ENCODE peak calls at places on chromosomes 4 and X, in six cellular contexts. V is tibial nerve, A is stomach, E is suprapubic skin, K is K562, P is A549. C is an unnamed sample.

GRCh38 chr4:128812360-128812958 is 3.0 kb downstream of the JADE1 start:
- DNase-seq in V (peak; percentile 29), A (peak; percentile 35), E (peak; percentile 76), K (peak; percentile 75), P (peak; percentile 62), C (peak; percentile 57)

GRCh38 chr4:4673070-4673469 is 131.2 kb upstream of the STX18 start:
- DNase-seq in V (no peak), A (no peak), E (peak; percentile 72), K (peak; percentile 97), P (peak; percentile 86), C (no peak)

GRCh38 chr4:152628128-152628527 is 51.7 kb downstream of the TMEM154 start:
- DNase-seq in V (peak; percentile 64), A (no peak), E (peak; percentile 75), K (no peak), P (no peak), C (no peak)

GRCh38 chrX:9148626-9149385 is 114.9 kb upstream of the FAM9B start:
- DNase-seq in V (no peak), A (no peak), E (no peak), K (no peak), P (peak; percentile 42), C (no peak)

GRCh38 chr4:160947653-160948052 is 1216.1 kb downstream of the FSTL5 start:
- DNase-seq in V (no peak), A (no peak), E (no peak), K (no peak), P (no peak), C (no peak)

GRCh38 chr4:113561758-113562157 is 199.8 kb downstream of the CAMK2D start:
- DNase-seq in V (no peak), A (no peak), E (no peak), K (no peak), P (no peak), C (no peak)

GRCh38 chr4:3879681-3880594 is 113.8 kb downstream of the ADRA2C start:
- DNase-seq in V (no peak), A (peak; percentile 26), E (peak; percentile 43), K (no peak), P (no peak), C (no peak)

GRCh38 chrX:101252634-101253033 is 33.0 kb downstream of the DRP2 start:
- DNase-seq in V (no peak), A (no peak), E (no peak), K (no peak), P (no peak), C (no peak)

GRCh38 chr4:73816814-73817213 is 19.7 kb upstream of the CXCL6 start:
- DNase-seq in V (no peak), A (no peak), E (no peak), K (no peak), P (peak; percentile 66), C (no peak)

GRCh38 chrX:151896734-151897474 is 15.8 kb upstream of the MAGEA4 start:
- DNase-seq in V (no peak), A (no peak), E (no peak), K (peak; percentile 20), P (peak; percentile 17), C (no peak)

GRCh38 chr4:66974665-66975064 is 570.6 kb downstream of the CENPC start:
- DNase-seq in V (no peak), A (no peak), E (no peak), K (no peak), P (no peak), C (no peak)

GRCh38 chr4:82043809-82044137 is 330.0 kb downstream of the HNRNPD start:
- DNase-seq in V (no peak), A (no peak), E (peak; percentile 57), K (no peak), P (no peak), C (no peak)

GRCh38 chrX:69189972-69190371 is 24.7 kb upstream of the PJA1 start:
- DNase-seq in V (no peak), A (no peak), E (no peak), K (no peak), P (no peak), C (peak; percentile 43)

GRCh38 chr4:143768007-143768591 is 67.6 kb upstream of the FREM3 start:
- DNase-seq in V (no peak), A (no peak), E (no peak), K (no peak), P (peak; percentile 1), C (no peak)

GRCh38 chrX:45850775-45851433 is 650.2 kb upstream of the DIPK2B start:
- DNase-seq in V (no peak), A (peak; percentile 29), E (no peak), K (no peak), P (peak; percentile 52), C (peak; percentile 28)

GRCh38 chr4:77187231-77187630 is 30.2 kb downstream of the CCNG2 start:
- DNase-seq in V (no peak), A (no peak), E (no peak), K (no peak), P (no peak), C (no peak)

GRCh38 chr4:37279894-37280592 is 35.5 kb downstream of the NWD2 start:
- DNase-seq in V (no peak), A (no peak), E (no peak), K (no peak), P (no peak), C (no peak)

GRCh38 chr4:675036-675804 is 878 bp downstream of the MYL5 start:
- DNase-seq in V (no peak), A (no peak), E (no peak), K (no peak), P (no peak), C (no peak)

GRCh38 chr4:167826281-167826680 is 266.1 kb upstream of the ANXA10 start:
- DNase-seq in V (no peak), A (no peak), E (no peak), K (no peak), P (no peak), C (no peak)

DNA sequence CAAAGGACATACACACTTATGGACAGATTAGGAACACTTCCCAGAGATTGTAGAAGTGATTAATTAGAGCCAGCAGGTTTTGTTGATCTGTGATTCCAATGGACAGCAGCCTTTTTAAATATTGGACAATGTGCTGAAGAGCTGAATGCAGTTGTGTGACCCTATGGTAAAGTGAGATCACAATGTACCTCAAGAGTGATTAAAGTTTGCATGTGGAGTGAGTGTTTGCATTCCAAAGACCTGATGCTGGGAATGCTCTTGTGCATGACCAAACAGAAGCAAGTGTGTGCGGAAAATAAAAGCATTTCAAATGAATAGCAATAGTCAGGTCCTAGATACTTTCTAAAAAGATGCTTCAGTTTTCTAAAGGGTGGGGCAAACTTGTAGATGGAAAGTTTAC is 154.1 kb downstream of the BANK1 start:
- DNase-seq in V (no peak), A (no peak), E (no peak), K (no peak), P (no peak), C (no peak)
- TF ChIP-seq EP300 in V (no peak), A (no peak), E (no peak), K (no peak), P (no peak), C (no peak)

DNA sequence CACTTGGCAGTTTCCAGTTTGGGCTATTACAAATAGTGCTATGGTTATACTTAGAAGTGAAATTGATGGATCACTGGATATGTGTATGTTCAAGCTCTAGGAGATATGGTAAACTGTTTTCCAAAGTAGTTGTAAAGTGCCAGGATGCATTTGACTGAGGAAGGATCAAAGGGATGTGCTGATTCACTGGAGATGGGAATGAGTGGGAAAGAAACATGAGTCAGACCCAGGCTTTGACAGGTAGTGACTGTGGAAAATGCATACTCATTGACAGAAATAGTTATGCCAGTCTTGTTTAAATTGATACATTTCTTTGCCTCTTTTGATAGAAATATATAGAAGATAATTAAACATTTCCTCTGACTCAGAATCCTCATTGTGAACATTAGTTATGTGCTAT is 77.9 kb downstream of the CEP135 start:
- DNase-seq in V (no peak), A (no peak), E (no peak), K (no peak), P (peak; percentile 12), C (no peak)
- H3K4me3 ChIP-seq in V (no peak overlapping the region), A (no peak overlapping the region), E (no peak overlapping the region), K (no peak overlapping the region), P (no peak overlapping the region), C (no peak overlapping the region)

DNA sequence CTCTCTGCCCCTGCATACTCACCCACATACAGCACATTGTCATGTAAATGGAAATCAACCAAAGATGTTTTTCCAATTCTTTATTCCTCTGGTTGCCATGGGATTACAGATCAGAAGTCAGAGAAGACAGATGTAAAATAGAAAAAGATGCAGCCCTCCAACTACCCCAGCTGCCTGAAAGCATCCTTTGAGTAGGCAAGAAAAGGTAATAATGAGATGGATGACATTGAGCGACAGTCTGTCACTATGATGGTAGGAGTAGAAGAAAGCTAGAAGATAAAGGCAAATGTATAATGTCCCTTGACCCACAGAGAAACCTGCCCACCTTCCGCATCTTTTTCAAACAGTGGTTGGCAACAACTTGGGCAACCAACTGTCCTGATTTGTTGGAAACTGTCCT is 92.6 kb upstream of the TSPAN7 start:
- DNase-seq in V (no peak), A (no peak), E (no peak), K (no peak), P (no peak), C (no peak)
- TF ChIP-seq EP300 in V (no peak), A (no peak), E (no peak), K (no peak), P (no peak), C (no peak)

GRCh38 chr4:117417856-117418255 is 332.5 kb upstream of the TRAM1L1 start:
- DNase-seq in V (no peak), A (no peak), E (no peak), K (no peak), P (no peak), C (no peak)

DNA sequence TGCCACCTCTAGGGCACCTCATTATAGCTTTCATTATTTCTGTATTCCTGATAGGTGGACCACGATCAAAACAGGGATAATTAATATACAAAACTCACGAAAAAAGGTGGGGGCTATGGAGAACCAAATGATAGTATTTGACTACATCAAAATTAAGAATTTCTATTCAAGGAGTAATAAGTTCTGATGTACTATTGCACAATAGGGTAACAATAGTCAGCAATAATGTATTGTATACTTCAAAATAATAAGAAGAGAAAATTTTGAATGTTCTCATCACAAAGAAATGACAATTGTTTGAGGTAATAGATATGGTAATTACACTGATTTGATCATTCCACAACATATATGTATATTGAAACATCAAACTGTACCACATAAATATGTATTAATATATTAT is 327.3 kb upstream of the TRAM1L1 start:
- DNase-seq in V (no peak), A (no peak), E (no peak), K (no peak), P (no peak), C (no peak)
- H3K4me3 ChIP-seq in V (no peak overlapping the region), A (no peak overlapping the region), E (no peak overlapping the region), K (no peak overlapping the region), P (no peak overlapping the region), C (no peak overlapping the region)

GRCh38 chr4:97235516-97235915 is 907.8 kb downstream of the STPG2 start:
- DNase-seq in V (no peak), A (no peak), E (no peak), K (no peak), P (no peak), C (no peak)
- TF ChIP-seq EP300 in V (no peak), A (no peak), E (no peak), K (no peak), P (no peak), C (no peak)

C was measured in ovary.